ENCODE peak calls at places on chromosomes 5 and 9, in ten cellular contexts. Z is IMR-90, R is heart right ventricle, H is left ventricle myocardium inferior, T is substantia nigra, W is PC-9, D is neural progenitor cell, O is brain microvascular endothelial cell, N is tibial nerve, F is ovary. E is an unnamed sample.

GRCh38 chr9:94908041-94908563 is 181.6 kb downstream of the AOPEP start:
- DNase-seq in Z (peak; percentile 48), R (peak; percentile 26), H (no peak), T (no peak), W (peak; percentile 23), D (no peak), O (no peak), N (peak; percentile 28), F (no peak), E (no peak)

GRCh38 chr9:105147095-105147871 is 97.2 kb upstream of the SLC44A1 start:
- DNase-seq in Z (no peak), R (no peak), H (no peak), T (no peak), W (no peak), D (no peak), O (no peak), N (no peak), F (no peak), E (no peak)

GRCh38 chr5:40679071-40679997 is at the start of gene PTGER4:
- DNase-seq in Z (peak; percentile 86), R (peak; percentile 93), H (peak; percentile 94), T (peak; percentile 30), W (peak; percentile 97), D (peak; percentile 91), O (peak; percentile 84), N (peak; percentile 88), F (peak; percentile 84), E (peak; percentile 64)

GRCh38 chr5:122501087-122501435 is 189.0 kb downstream of the SNCAIP start:
- DNase-seq in Z (peak; percentile 33), R (no peak), H (no peak), T (no peak), W (no peak), D (no peak), O (no peak), N (peak; percentile 54), F (no peak), E (no peak)

GRCh38 chr5:132259061-132259851 is 1.8 kb downstream of the PDLIM4 start:
- DNase-seq in Z (peak; percentile 95), R (peak; percentile 39), H (peak; percentile 69), T (peak; percentile 32), W (no peak), D (peak; percentile 54), O (peak; percentile 84), N (peak; percentile 52), F (peak; percentile 83), E (no peak)

GRCh38 chr9:35570709-35571108 is 34.4 kb upstream of the TESK1 start:
- DNase-seq in Z (no peak), R (no peak), H (no peak), T (no peak), W (no peak), D (no peak), O (no peak), N (no peak), F (no peak), E (no peak)

GRCh38 chr5:37871023-37871815 is 31.4 kb upstream of the GDNF start:
- DNase-seq in Z (peak; percentile 89), R (no peak), H (no peak), T (no peak), W (no peak), D (no peak), O (no peak), N (no peak), F (no peak), E (no peak)

GRCh38 chr9:103243553-103243952 is 248.4 kb downstream of the CYLC2 start:
- DNase-seq in Z (no peak), R (no peak), H (no peak), T (no peak), W (no peak), D (no peak), O (no peak), N (no peak), F (no peak), E (no peak)

GRCh38 chr9:114945601-114946000 is 15.2 kb upstream of the TNFSF8 start:
- DNase-seq in Z (no peak), R (no peak), H (no peak), T (no peak), W (no peak), D (no peak), O (no peak), N (no peak), F (no peak), E (no peak)

GRCh38 chr5:75672616-75673015 is 44.6 kb downstream of the POC5 start:
- DNase-seq in Z (peak; percentile 47), R (no peak), H (no peak), T (no peak), W (no peak), D (no peak), O (no peak), N (no peak), F (no peak), E (no peak)

GRCh38 chr9:105062222-105062850 is 134.4 kb upstream of the ABCA1 start:
- DNase-seq in Z (no peak), R (no peak), H (no peak), T (no peak), W (no peak), D (no peak), O (no peak), N (no peak), F (no peak), E (no peak)

GRCh38 chr5:120600639-120601038 is 136.5 kb downstream of the PRR16 start:
- DNase-seq in Z (no peak), R (no peak), H (no peak), T (no peak), W (no peak), D (no peak), O (no peak), N (no peak), F (no peak), E (no peak)
- H3K27ac ChIP-seq in Z (no peak overlapping the region), R (no peak overlapping the region), H (no peak overlapping the region), T (no peak overlapping the region), W (peak overlapping the region; percentile 74), D (no peak overlapping the region), O (no peak overlapping the region), N (no peak overlapping the region), F (no peak overlapping the region), E (no peak overlapping the region)

GRCh38 chr5:77103457-77103856 is 16.4 kb upstream of the ZBED3 start:
- DNase-seq in Z (no peak), R (no peak), H (no peak), T (no peak), W (no peak), D (no peak), O (no peak), N (no peak), F (no peak), E (no peak)
- H3K27ac ChIP-seq in Z (no peak overlapping the region), R (no peak overlapping the region), H (no peak overlapping the region), T (no peak overlapping the region), W (no peak overlapping the region), D (no peak overlapping the region), O (no peak overlapping the region), N (no peak overlapping the region), F (no peak overlapping the region), E (no peak overlapping the region)

GRCh38 chr9:128149001-128149701 is at the start of gene LCN2:
- DNase-seq in Z (no peak), R (no peak), H (no peak), T (no peak), W (peak; percentile 96), D (no peak), O (no peak), N (no peak), F (no peak), E (no peak)
- H3K27ac ChIP-seq in Z (no peak within 1 kb of the TSS), R (no peak within 1 kb of the TSS), H (peak within 1 kb of the TSS; percentile 54), T (no peak within 1 kb of the TSS), W (peak within 1 kb of the TSS; percentile 99), D (no peak within 1 kb of the TSS), O (no peak within 1 kb of the TSS), N (peak within 1 kb of the TSS; percentile 56), F (no peak within 1 kb of the TSS), E (no peak within 1 kb of the TSS)

GRCh38 chr9:137592767-137593166 is 2.5 kb upstream of the ZMYND19 start:
- DNase-seq in Z (no peak), R (no peak), H (no peak), T (no peak), W (no peak), D (no peak), O (no peak), N (no peak), F (no peak), E (peak; percentile 63)
- H3K27ac ChIP-seq in Z (no peak overlapping the region), R (no peak overlapping the region), H (no peak overlapping the region), T (no peak overlapping the region), W (no peak overlapping the region), D (no peak overlapping the region), O (no peak overlapping the region), N (no peak overlapping the region), F (no peak overlapping the region), E (peak overlapping the region; percentile 2)

GRCh38 chr9:136787690-136788400 is 3.3 kb upstream of the TMEM141 start:
- DNase-seq in Z (peak; percentile 42), R (peak; percentile 73), H (peak; percentile 56), T (peak; percentile 63), W (no peak), D (peak; percentile 91), O (peak; percentile 47), N (peak; percentile 77), F (peak; percentile 69), E (peak; percentile 28)

GRCh38 chr9:136784997-136785361 is 6.2 kb upstream of the TMEM141 start:
- DNase-seq in Z (no peak), R (no peak), H (no peak), T (no peak), W (no peak), D (no peak), O (no peak), N (no peak), F (no peak), E (no peak)

GRCh38 chr9:136786451-136786850 is 4.7 kb upstream of the TMEM141 start:
- DNase-seq in Z (no peak), R (no peak), H (no peak), T (peak; percentile 71), W (no peak), D (no peak), O (no peak), N (no peak), F (no peak), E (no peak)

GRCh38 chr9:136784249-136784996 is 6.7 kb upstream of the TMEM141 start:
- DNase-seq in Z (no peak), R (no peak), H (no peak), T (no peak), W (no peak), D (peak; percentile 46), O (no peak), N (peak; percentile 60), F (no peak), E (no peak)

DNA sequence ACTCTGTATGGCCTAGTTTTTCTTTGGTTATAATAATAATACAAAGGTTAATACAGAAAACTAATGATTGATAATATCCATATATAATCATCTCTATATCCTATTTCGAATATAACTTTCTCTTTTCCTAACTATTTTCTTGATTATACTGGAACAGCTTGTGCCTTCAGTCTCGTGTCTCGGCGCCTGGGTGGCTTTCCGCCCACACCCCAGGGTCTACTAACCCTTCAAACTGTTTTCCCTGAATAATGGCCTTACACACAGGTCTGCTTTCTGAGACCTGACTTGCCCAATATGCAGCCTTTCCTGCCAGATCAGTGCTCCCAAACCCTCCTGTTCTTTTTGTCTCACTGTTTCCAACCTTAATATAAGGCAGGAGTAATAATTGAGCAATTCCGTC is 5.2 kb upstream of the TMEM141 start:
- DNase-seq in Z (no peak), R (no peak), H (no peak), T (no peak), W (no peak), D (no peak), O (no peak), N (no peak), F (no peak), E (no peak)
- H3K27ac ChIP-seq in Z (no peak overlapping the region), R (no peak overlapping the region), H (no peak overlapping the region), T (peak overlapping the region; percentile 93), W (no peak overlapping the region), D (no peak overlapping the region), O (no peak overlapping the region), N (peak overlapping the region; percentile 70), F (no peak overlapping the region), E (peak overlapping the region; percentile 94)

GRCh38 chr9:71937898-71938297 is 26.5 kb downstream of the C9orf85 start:
- DNase-seq in Z (no peak), R (no peak), H (no peak), T (no peak), W (no peak), D (no peak), O (no peak), N (no peak), F (no peak), E (no peak)
- H3K27ac ChIP-seq in Z (no peak overlapping the region), R (no peak overlapping the region), H (no peak overlapping the region), T (peak overlapping the region; percentile 84), W (no peak overlapping the region), D (no peak overlapping the region), O (no peak overlapping the region), N (no peak overlapping the region), F (no peak overlapping the region), E (peak overlapping the region; percentile 42)

E was measured in caudate nucleus.